ENCODE peak calls at places on chromosome 21, in ten cellular contexts. Z is NCI-H2029; O is GM12892; R is astrocyte of the hippocampus; E is WERI-Rb-1; B is CD8-positive, alpha-beta memory T cell; J is colonic mucosa; A is mammary epithelial cell; D is GM04503; H is heart left ventricle. T is an unnamed sample.

GRCh38 chr21:44454747-44455523 is at the start of gene LRRC3:
- DNase-seq in Z (peak), O (peak), R (peak), E (peak), B (peak), J (peak), A (peak), D (no peak), H (peak), T (peak)

GRCh38 chr21:44312716-44313115 is 12.9 kb downstream of the PFKL start:
- DNase-seq in Z (no peak), O (no peak), R (no peak), E (no peak), B (no peak), J (no peak), A (no peak), D (no peak), H (no peak), T (no peak)

GRCh38 chr21:26800001-26800400 is 45.2 kb downstream of the ADAMTS1 start:
- DNase-seq in Z (no peak), O (no peak), R (no peak), E (no peak), B (no peak), J (no peak), A (no peak), D (no peak), H (no peak), T (peak)

GRCh38 chr21:37071561-37072238 is 1.2 kb downstream of the PIGP start:
- DNase-seq in Z (no peak), O (no peak), R (peak), E (peak), B (no peak), J (peak), A (peak), D (peak), H (peak), T (peak)

GRCh38 chr21:44427241-44428120 is 27.8 kb upstream of the LRRC3 start:
- DNase-seq in Z (peak), O (no peak), R (no peak), E (no peak), B (no peak), J (no peak), A (no peak), D (no peak), H (no peak), T (no peak)

GRCh38 chr21:35520869-35521268 is 471.8 kb upstream of the RUNX1 start:
- DNase-seq in Z (no peak), O (no peak), R (no peak), E (no peak), B (no peak), J (no peak), A (no peak), D (no peak), H (no peak), T (no peak)

GRCh38 chr21:28325618-28326017 is 667.1 kb downstream of the LTN1 start:
- DNase-seq in Z (no peak), O (no peak), R (no peak), E (no peak), B (no peak), J (no peak), A (peak), D (no peak), H (no peak), T (no peak)

GRCh38 chr21:45558044-45558721 is 15.9 kb upstream of the SLC19A1 start:
- DNase-seq in Z (no peak), O (no peak), R (no peak), E (no peak), B (no peak), J (no peak), A (no peak), D (no peak), H (peak), T (peak)

GRCh38 chr21:27108228-27108627 is 141.3 kb upstream of the ADAMTS5 start:
- DNase-seq in Z (no peak), O (no peak), R (peak), E (no peak), B (no peak), J (no peak), A (peak), D (no peak), H (no peak), T (no peak)

GRCh38 chr21:41894922-41895557 is 15.9 kb upstream of the PRDM15 start:
- DNase-seq in Z (no peak), O (no peak), R (peak), E (no peak), B (no peak), J (no peak), A (no peak), D (no peak), H (no peak), T (no peak)

GRCh38 chr21:26280715-26281310 is 110.2 kb upstream of the APP start:
- DNase-seq in Z (no peak), O (no peak), R (no peak), E (peak), B (no peak), J (no peak), A (no peak), D (no peak), H (no peak), T (no peak)

GRCh38 chr21:45439171-45439872 is 34.4 kb downstream of the COL18A1 start:
- DNase-seq in Z (peak), O (peak), R (peak), E (peak), B (peak), J (peak), A (peak), D (peak), H (peak), T (peak)

GRCh38 chr21:46146856-46147255 is 8.5 kb downstream of the FTCD start:
- DNase-seq in Z (no peak), O (no peak), R (no peak), E (no peak), B (no peak), J (no peak), A (no peak), D (no peak), H (peak), T (peak)

GRCh38 chr21:33682992-33683627 is 40.8 kb downstream of the ITSN1 start:
- DNase-seq in Z (no peak), O (no peak), R (peak), E (no peak), B (no peak), J (no peak), A (peak), D (peak), H (no peak), T (no peak)

GRCh38 chr21:14684071-14684470 is 138.0 kb upstream of the SAMSN1 start:
- DNase-seq in Z (no peak), O (no peak), R (no peak), E (no peak), B (no peak), J (no peak), A (no peak), D (no peak), H (no peak), T (no peak)

GRCh38 chr21:42796327-42797062 is 82.8 kb downstream of the WDR4 start:
- DNase-seq in Z (no peak), O (no peak), R (no peak), E (no peak), B (no peak), J (no peak), A (no peak), D (no peak), H (no peak), T (no peak)

GRCh38 chr21:17390575-17390974 is 122.3 kb upstream of the CXADR start:
- DNase-seq in Z (no peak), O (no peak), R (no peak), E (no peak), B (no peak), J (no peak), A (no peak), D (no peak), H (no peak), T (no peak)

GRCh38 chr21:34510148-34511142 is 1.6 kb downstream of the KCNE1 start:
- DNase-seq in Z (peak), O (peak), R (no peak), E (peak), B (no peak), J (peak), A (peak), D (no peak), H (peak), T (no peak)

GRCh38 chr21:44376606-44377005 is 23.2 kb downstream of the TRPM2 start:
- DNase-seq in Z (no peak), O (no peak), R (no peak), E (no peak), B (no peak), J (no peak), A (no peak), D (no peak), H (no peak), T (no peak)

GRCh38 chr21:15775291-15775690 is 45.5 kb downstream of the USP25 start:
- DNase-seq in Z (no peak), O (no peak), R (no peak), E (no peak), B (no peak), J (no peak), A (no peak), D (no peak), H (no peak), T (no peak)

GRCh38 chr21:35275776-35276175 is 226.7 kb upstream of the RUNX1 start:
- DNase-seq in Z (no peak), O (no peak), R (no peak), E (no peak), B (no peak), J (no peak), A (peak), D (no peak), H (no peak), T (no peak)

GRCh38 chr21:35159881-35160280 is 110.8 kb upstream of the RUNX1 start:
- DNase-seq in Z (no peak), O (no peak), R (peak), E (no peak), B (no peak), J (no peak), A (peak), D (no peak), H (no peak), T (no peak)

GRCh38 chr21:33158654-33159053 is 71.1 kb upstream of the IFNAR2 start:
- DNase-seq in Z (no peak), O (no peak), R (no peak), E (no peak), B (no peak), J (no peak), A (no peak), D (no peak), H (no peak), T (no peak)

GRCh38 chr21:33588485-33589335 is at the start of gene DONSON:
- DNase-seq in Z (peak), O (peak), R (peak), E (peak), B (peak), J (peak), A (peak), D (peak), H (peak), T (peak)

GRCh38 chr21:38531610-38532009 is 33.3 kb upstream of the ERG start:
- DNase-seq in Z (no peak), O (no peak), R (no peak), E (no peak), B (no peak), J (no peak), A (no peak), D (no peak), H (peak), T (no peak)

GRCh38 chr21:29475329-29475728 is 176.6 kb downstream of the BACH1 start:
- DNase-seq in Z (no peak), O (no peak), R (no peak), E (no peak), B (no peak), J (no peak), A (no peak), D (no peak), H (no peak), T (no peak)

GRCh38 chr21:26110703-26111102 is 59.9 kb downstream of the APP start:
- DNase-seq in Z (no peak), O (no peak), R (no peak), E (no peak), B (no peak), J (no peak), A (no peak), D (no peak), H (no peak), T (no peak)

GRCh38 chr21:8992731-8993174 is 1528.6 kb upstream of the TPTE start:
- DNase-seq in Z (no peak), O (no peak), R (no peak), E (no peak), B (no peak), J (no peak), A (no peak), D (no peak), H (no peak), T (no peak)

GRCh38 chr21:44700101-44701022 is 3.4 kb downstream of the KRTAP10-12 start:
- DNase-seq in Z (no peak), O (no peak), R (no peak), E (peak), B (no peak), J (no peak), A (no peak), D (no peak), H (no peak), T (no peak)

T was measured in ovary.